ENCODE peak calls at places on chromosomes 13 and 19, in four cellular contexts. One of them, this sample, is unnamed.

GRCh38 chr13:98429081-98429480 is 147.8 kb downstream of the STK24 start:
- DNase-seq in H1: no peak
- DNase-seq in WTC11: no peak
- DNase-seq in SK-N-SH: no peak
- DNase-seq in this sample: no peak

GRCh38 chr19:16750081-16750480 is 30.4 kb downstream of the NWD1 start:
- DNase-seq in WTC11: no peak
- DNase-seq in SK-N-SH: no peak
- DNase-seq in H1: no peak
- DNase-seq in this sample: no peak

GRCh38 chr13:105343134-105343806 is 1192.2 kb downstream of the EFNB2 start:
- DNase-seq in WTC11: no peak
- DNase-seq in H1: no peak
- DNase-seq in SK-N-SH: no peak
- DNase-seq in this sample: no peak

GRCh38 chr13:43006893-43007631 is 15.0 kb upstream of the EPSTI1 start:
- DNase-seq in SK-N-SH: no peak
- DNase-seq in H1: no peak
- DNase-seq in WTC11: no peak
- DNase-seq in this sample: no peak

GRCh38 chr13:43298799-43299198 is 275.4 kb downstream of the DNAJC15 start:
- DNase-seq in WTC11: no peak
- DNase-seq in H1: no peak
- DNase-seq in SK-N-SH: no peak
- DNase-seq in this sample: no peak

GRCh38 chr13:33678906-33679657 is 138.9 kb upstream of the RFC3 start:
- DNase-seq in H1: no peak
- DNase-seq in SK-N-SH: no peak
- DNase-seq in WTC11: no peak
- DNase-seq in this sample: peak

GRCh38 chr19:19661675-19662251 is 1.7 kb downstream of the ATP13A1 start:
- DNase-seq in SK-N-SH: peak
- DNase-seq in H1: no peak
- DNase-seq in WTC11: no peak
- DNase-seq in this sample: peak

GRCh38 chr13:35489050-35489449 is 12.6 kb upstream of the MAB21L1 start:
- DNase-seq in WTC11: no peak
- DNase-seq in H1: no peak
- DNase-seq in SK-N-SH: no peak
- DNase-seq in this sample: no peak

GRCh38 chr13:113584870-113585671 is 518 bp downstream of the TFDP1 start:
- DNase-seq in SK-N-SH: peak
- DNase-seq in H1: no peak
- DNase-seq in WTC11: no peak
- DNase-seq in this sample: peak

GRCh38 chr13:47397739-47398138 is 500.9 kb upstream of the HTR2A start:
- DNase-seq in SK-N-SH: no peak
- DNase-seq in WTC11: no peak
- DNase-seq in H1: no peak
- DNase-seq in this sample: no peak

GRCh38 chr13:30676672-30677071 is 58.7 kb upstream of the ALOX5AP start:
- DNase-seq in SK-N-SH: no peak
- DNase-seq in H1: no peak
- DNase-seq in WTC11: no peak
- DNase-seq in this sample: peak

GRCh38 chr19:6211632-6212402 is 68.0 kb downstream of the MLLT1 start:
- DNase-seq in H1: no peak
- DNase-seq in WTC11: no peak
- DNase-seq in SK-N-SH: peak
- DNase-seq in this sample: no peak

GRCh38 chr13:73578251-73578875 is 519.6 kb downstream of the KLF5 start:
- DNase-seq in SK-N-SH: no peak
- DNase-seq in H1: no peak
- DNase-seq in WTC11: no peak
- DNase-seq in this sample: no peak

GRCh38 chr13:34522818-34523217 is 419.3 kb upstream of the NBEA start:
- DNase-seq in SK-N-SH: no peak
- DNase-seq in WTC11: no peak
- DNase-seq in H1: no peak
- DNase-seq in this sample: no peak

GRCh38 chr19:43726736-43727592 is 11.1 kb downstream of the IRGC start:
- DNase-seq in WTC11: no peak
- DNase-seq in SK-N-SH: no peak
- DNase-seq in H1: no peak
- DNase-seq in this sample: no peak

GRCh38 chr13:106426909-106427308 is 108.6 kb downstream of the EFNB2 start:
- DNase-seq in H1: no peak
- DNase-seq in WTC11: no peak
- DNase-seq in SK-N-SH: no peak
- DNase-seq in this sample: no peak

GRCh38 chr19:10549733-10550132 is 6.0 kb downstream of the ATG4D start:
- DNase-seq in H1: no peak
- DNase-seq in SK-N-SH: no peak
- DNase-seq in WTC11: no peak
- DNase-seq in this sample: no peak

GRCh38 chr13:95258619-95259194 is 42.5 kb downstream of the ABCC4 start:
- DNase-seq in WTC11: no peak
- DNase-seq in H1: no peak
- DNase-seq in SK-N-SH: no peak
- DNase-seq in this sample: no peak

GRCh38 chr13:93814658-93815057 is 588.1 kb downstream of the GPC6 start:
- DNase-seq in WTC11: no peak
- DNase-seq in H1: no peak
- DNase-seq in SK-N-SH: peak
- DNase-seq in this sample: no peak

GRCh38 chr19:2550431-2551171 is 74.7 kb downstream of the GADD45B start:
- DNase-seq in SK-N-SH: peak
- DNase-seq in WTC11: no peak
- DNase-seq in H1: no peak
- DNase-seq in this sample: no peak

GRCh38 chr13:108102771-108103170 is 112.6 kb downstream of the LIG4 start:
- DNase-seq in SK-N-SH: no peak
- DNase-seq in WTC11: no peak
- DNase-seq in H1: no peak
- DNase-seq in this sample: no peak

GRCh38 chr13:43303040-43303729 is 279.8 kb downstream of the DNAJC15 start:
- DNase-seq in H1: peak
- DNase-seq in WTC11: peak
- DNase-seq in SK-N-SH: peak
- DNase-seq in this sample: no peak

GRCh38 chr13:20902438-20903163 is at the start of gene XPO4:
- DNase-seq in SK-N-SH: peak
- DNase-seq in WTC11: peak
- DNase-seq in H1: no peak
- DNase-seq in this sample: peak

GRCh38 chr13:23667750-23668149 is 97.5 kb downstream of the TNFRSF19 start:
- DNase-seq in H1: no peak
- DNase-seq in WTC11: peak
- DNase-seq in SK-N-SH: no peak
- DNase-seq in this sample: no peak

GRCh38 chr13:44141725-44142539 is 231.7 kb upstream of the SERP2 start:
- DNase-seq in WTC11: peak
- DNase-seq in SK-N-SH: peak
- DNase-seq in H1: peak
- DNase-seq in this sample: peak

GRCh38 chr19:43839139-43839538 is 12.0 kb downstream of the ZNF283 start:
- DNase-seq in WTC11: no peak
- DNase-seq in H1: no peak
- DNase-seq in SK-N-SH: no peak
- DNase-seq in this sample: no peak

GRCh38 chr13:77373541-77373940 is 46.6 kb upstream of the MYCBP2 start:
- DNase-seq in H1: no peak
- DNase-seq in SK-N-SH: no peak
- DNase-seq in WTC11: no peak
- DNase-seq in this sample: no peak

GRCh38 chr19:18895038-18895827 is 725 bp downstream of the CERS1 start:
- DNase-seq in SK-N-SH: peak
- DNase-seq in WTC11: peak
- DNase-seq in H1: no peak
- DNase-seq in this sample: peak

GRCh38 chr19:23507441-23507840 is 112.2 kb upstream of the ZNF91 start:
- DNase-seq in WTC11: no peak
- DNase-seq in H1: no peak
- DNase-seq in SK-N-SH: no peak
- DNase-seq in this sample: no peak

GRCh38 chr19:48190288-48191284 is 20.1 kb downstream of the ZSWIM9 start:
- DNase-seq in WTC11: peak
- DNase-seq in H1: peak
- DNase-seq in SK-N-SH: no peak
- DNase-seq in this sample: peak

GRCh38 chr19:36113895-36114762 is 546 bp downstream of the POLR2I start:
- DNase-seq in SK-N-SH: peak
- DNase-seq in WTC11: peak
- DNase-seq in H1: no peak
- DNase-seq in this sample: peak

GRCh38 chr13:114143806-114144605 is 11.6 kb upstream of the RASA3 start:
- DNase-seq in H1: no peak
- DNase-seq in SK-N-SH: peak
- DNase-seq in WTC11: peak
- DNase-seq in this sample: peak

GRCh38 chr19:50890422-50891252 is 17.4 kb downstream of the KLK2 start:
- DNase-seq in WTC11: no peak
- DNase-seq in SK-N-SH: no peak
- DNase-seq in H1: no peak
- DNase-seq in this sample: no peak

GRCh38 chr13:33194820-33195692 is 90.5 kb downstream of the STARD13 start:
- DNase-seq in SK-N-SH: peak
- DNase-seq in H1: no peak
- DNase-seq in WTC11: no peak
- DNase-seq in this sample: no peak

GRCh38 chr19:41309225-41310030 is 544 bp upstream of the CCDC97 start:
- DNase-seq in WTC11: no peak
- DNase-seq in H1: no peak
- DNase-seq in SK-N-SH: no peak
- DNase-seq in this sample: no peak
- TF ChIP-seq TEAD4 in WTC11: no peak
- TF ChIP-seq TEAD4 in H1: no peak
- TF ChIP-seq TEAD4 in SK-N-SH: no peak
- TF ChIP-seq TEAD4 in this sample: no peak

GRCh38 chr19:49590971-49591730 is at the start of gene PRR12:
- DNase-seq in SK-N-SH: peak
- DNase-seq in H1: no peak
- DNase-seq in WTC11: peak
- DNase-seq in this sample: peak

GRCh38 chr19:49587227-49587626 is 3.8 kb upstream of the PRR12 start:
- DNase-seq in H1: no peak
- DNase-seq in SK-N-SH: no peak
- DNase-seq in WTC11: no peak
- DNase-seq in this sample: no peak

GRCh38 chr19:49589391-49589790 is 1.6 kb upstream of the PRR12 start:
- DNase-seq in SK-N-SH: no peak
- DNase-seq in H1: no peak
- DNase-seq in WTC11: no peak
- DNase-seq in this sample: no peak

GRCh38 chr19:49590071-49590970 is 661 bp upstream of the PRR12 start:
- DNase-seq in SK-N-SH: peak
- DNase-seq in WTC11: peak
- DNase-seq in H1: peak
- DNase-seq in this sample: peak

DNA sequence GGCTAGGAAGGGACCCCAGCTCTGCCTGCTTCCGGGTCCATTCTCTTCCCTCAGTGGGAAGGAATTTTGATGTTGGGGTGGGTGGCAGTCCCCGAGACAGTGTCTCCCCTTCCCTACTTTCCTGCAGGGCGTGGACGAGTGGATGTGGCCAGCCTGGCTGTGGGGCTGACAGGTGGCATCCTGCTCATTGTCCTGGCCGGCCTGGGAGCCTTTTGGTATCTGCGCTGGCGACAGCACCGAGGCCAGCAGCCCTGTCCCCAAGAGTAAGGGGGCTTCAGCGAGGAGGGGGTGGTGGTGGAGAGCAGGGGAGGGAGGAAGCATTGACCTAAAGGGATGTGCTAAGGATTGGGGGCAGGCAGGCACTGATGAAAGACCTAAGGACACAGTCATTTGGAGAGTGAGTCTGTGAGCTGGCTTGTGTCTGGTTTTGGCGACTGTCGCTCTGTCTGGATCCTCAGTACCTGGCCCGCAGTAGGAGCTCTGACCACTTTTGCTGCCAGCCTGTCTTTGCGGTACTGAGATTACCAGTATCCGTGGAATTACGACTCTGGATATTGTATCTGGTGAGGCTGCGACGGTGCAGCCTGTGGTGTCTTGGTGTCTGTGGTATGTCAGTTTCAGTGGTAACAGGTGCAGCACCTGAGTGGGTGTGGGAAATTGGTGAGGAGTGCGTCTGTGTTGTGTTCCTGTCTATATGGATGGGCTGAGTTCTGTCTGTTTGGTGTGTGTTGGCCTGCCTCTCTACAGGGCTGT is 2.4 kb upstream of the PRR12 start:
- DNase-seq in H1: no peak
- DNase-seq in WTC11: no peak
- DNase-seq in SK-N-SH: no peak
- DNase-seq in this sample: no peak
- TF ChIP-seq TEAD4 in H1: no peak
- TF ChIP-seq TEAD4 in WTC11: no peak
- TF ChIP-seq TEAD4 in SK-N-SH: no peak
- TF ChIP-seq TEAD4 in this sample: no peak

GRCh38 chr13:97112451-97113152 is 109.5 kb upstream of the MBNL2 start:
- DNase-seq in SK-N-SH: no peak
- DNase-seq in H1: no peak
- DNase-seq in WTC11: no peak
- DNase-seq in this sample: no peak
- TF ChIP-seq TEAD4 in SK-N-SH: no peak
- TF ChIP-seq TEAD4 in H1: no peak
- TF ChIP-seq TEAD4 in WTC11: no peak
- TF ChIP-seq TEAD4 in this sample: no peak

GRCh38 chr13:75481176-75482069 is 546 bp downstream of the TBC1D4 start:
- DNase-seq in SK-N-SH: peak
- DNase-seq in H1: no peak
- DNase-seq in WTC11: peak
- DNase-seq in this sample: peak
- TF ChIP-seq TEAD4 in SK-N-SH: no peak
- TF ChIP-seq TEAD4 in H1: no peak
- TF ChIP-seq TEAD4 in WTC11: peak
- TF ChIP-seq TEAD4 in this sample: no peak

DNA sequence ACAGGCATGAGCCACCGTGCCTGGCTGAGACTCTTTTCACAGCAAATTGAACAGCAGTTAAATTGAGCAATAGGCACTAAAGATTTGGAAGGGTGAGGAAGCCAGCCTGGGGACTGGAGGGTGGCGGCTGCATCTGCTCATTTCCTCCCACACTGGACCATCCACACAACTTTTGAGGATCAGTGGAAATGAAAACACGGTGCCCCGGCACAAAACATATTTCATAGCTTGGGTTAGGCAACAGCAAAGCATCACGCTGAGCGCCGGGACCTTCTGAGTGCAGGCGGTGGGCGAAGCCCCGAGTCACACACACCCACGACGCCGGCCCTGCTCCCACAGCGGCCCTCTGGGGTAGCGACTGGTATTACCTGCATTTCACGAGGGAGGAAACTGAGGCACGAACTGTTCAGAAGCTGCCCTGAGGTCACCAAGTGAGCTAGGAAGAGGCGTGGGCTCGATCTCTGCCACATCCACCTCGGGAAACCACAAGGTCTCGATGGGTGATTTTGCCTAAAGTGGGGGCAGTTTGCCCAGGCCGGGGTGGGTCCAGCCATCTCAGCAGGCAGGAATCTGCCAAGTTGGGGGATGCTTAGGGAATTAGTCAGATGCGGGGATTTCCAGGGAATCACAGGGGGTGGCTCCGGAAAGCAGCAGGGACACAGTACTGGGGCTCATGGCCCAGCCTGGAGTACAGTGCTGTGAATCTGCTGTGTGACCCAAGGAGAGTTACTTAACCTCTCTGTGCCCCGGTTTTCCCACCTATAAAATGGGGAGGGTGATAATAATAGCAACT is 3.5 kb upstream of the SBNO2 start:
- DNase-seq in H1: no peak
- DNase-seq in WTC11: no peak
- DNase-seq in SK-N-SH: no peak
- DNase-seq in this sample: no peak
- TF ChIP-seq TEAD4 in H1: no peak
- TF ChIP-seq TEAD4 in WTC11: no peak
- TF ChIP-seq TEAD4 in SK-N-SH: peak
- TF ChIP-seq TEAD4 in this sample: no peak